ENCODE peak calls at places on chromosomes 4 and X, in six cellular contexts. S, Q, L, O, X and G are unnamed samples. For H3K9me3, the result is how much of the 10 kb centered on the place peaks cover.

GRCh38 chr4:81919238-81919637 is 447.5 kb upstream of the RASGEF1B start:
- DNase-seq in O (peak), X (no peak), S (no peak), Q (peak), L (peak), G (no peak)

GRCh38 chrX:10755477-10756334 is 135.3 kb upstream of the MID1 start:
- DNase-seq in L (no peak), Q (no peak), O (no peak), S (no peak), X (no peak), G (peak)

GRCh38 chr4:67674098-67674497 is 26.9 kb downstream of the UBA6 start:
- DNase-seq in X (no peak), Q (no peak), L (peak), O (no peak), S (no peak), G (peak)

GRCh38 chr4:134911941-134912340 is 710.4 kb upstream of the PABPC4L start:
- DNase-seq in S (no peak), O (no peak), L (no peak), X (no peak), Q (no peak), G (peak)

GRCh38 chr4:47830263-47831025 is 7.4 kb downstream of the CORIN start:
- DNase-seq in X (no peak), Q (no peak), S (no peak), O (no peak), L (no peak), G (no peak)

GRCh38 chr4:30294295-30294694 is 425.9 kb upstream of the PCDH7 start:
- DNase-seq in S (no peak), X (no peak), O (no peak), L (no peak), Q (no peak), G (no peak)

GRCh38 chr4:153346563-153346962 is 2.1 kb downstream of the MND1 start:
- DNase-seq in X (no peak), Q (peak), O (no peak), L (no peak), S (no peak), G (no peak)

GRCh38 chr4:146522862-146523205 is 1.1 kb upstream of the SLC10A7 start:
- DNase-seq in X (no peak), Q (peak), S (no peak), L (peak), O (no peak), G (no peak)

GRCh38 chr4:85391011-85391410 is 83.9 kb upstream of the ARHGAP24 start:
- DNase-seq in X (no peak), O (no peak), Q (no peak), L (no peak), S (no peak), G (no peak)

DNA sequence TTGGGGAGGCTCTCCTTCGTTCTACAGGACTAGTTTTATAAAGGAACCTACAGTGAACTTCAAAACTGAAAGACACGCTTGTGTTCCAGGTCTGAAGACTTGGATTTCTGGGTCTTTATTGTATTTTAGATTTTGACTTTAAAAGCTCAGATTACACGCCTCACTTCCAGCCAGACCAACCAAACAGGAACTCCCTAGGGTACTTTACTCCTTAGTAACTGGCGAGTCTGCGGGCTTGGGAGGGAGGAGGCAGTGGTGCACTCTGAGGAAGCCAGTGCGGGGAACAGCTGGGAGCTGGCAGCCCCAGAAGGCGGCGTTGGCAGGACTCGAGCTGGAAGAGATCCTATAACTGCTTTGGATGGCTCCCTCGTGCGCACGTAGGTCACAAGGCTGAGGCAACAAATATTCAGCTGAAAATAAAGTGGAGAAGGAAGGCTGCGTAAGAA is 388 bp upstream of the PHKA1 start:
- DNase-seq in L (peak), Q (peak), X (no peak), S (peak), O (peak), G (peak)
- TF ChIP-seq ZNF274 in L (no peak), Q (no peak), X (no peak), S (no peak), O (no peak), G (no peak)

GRCh38 chr4:1591107-1591506 is 93.0 kb downstream of the FAM53A start:
- DNase-seq in X (no peak), O (no peak), S (no peak), L (no peak), Q (no peak), G (no peak)
- H3K9me3 ChIP-seq in X (under half), O (under half), S (under half), L (under half), Q (under half), G (under half)

DNA sequence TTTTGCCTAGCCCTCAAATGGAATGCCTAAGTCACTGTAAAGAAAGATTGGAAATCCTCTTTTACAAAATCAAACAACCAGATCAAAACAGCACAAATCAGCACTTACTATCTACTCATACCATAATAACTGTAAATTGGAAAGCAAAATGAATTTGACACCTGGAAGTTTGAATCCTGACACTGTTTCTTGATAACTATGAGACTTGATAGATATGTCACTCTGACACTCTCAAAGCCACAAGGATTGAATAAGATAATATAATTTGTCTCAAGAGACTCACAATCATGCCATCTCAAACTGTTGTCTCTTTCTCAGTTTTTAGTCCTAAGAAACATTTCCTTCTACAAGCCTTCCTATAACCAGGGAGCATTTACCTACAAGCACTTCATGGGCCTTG is 302.6 kb upstream of the DIAPH2 start:
- DNase-seq in Q (no peak), S (no peak), X (no peak), L (no peak), O (no peak), G (no peak)
- TF ChIP-seq ZNF274 in Q (no peak), S (no peak), X (no peak), L (no peak), O (no peak), G (no peak)

GRCh38 chrX:152652467-152652866 is 14.8 kb downstream of the GABRQ start:
- DNase-seq in S (no peak), L (no peak), X (no peak), O (no peak), Q (no peak), G (no peak)

GRCh38 chrX:152656087-152656486 is 18.4 kb downstream of the GABRQ start:
- DNase-seq in X (no peak), Q (no peak), L (no peak), S (no peak), O (no peak), G (no peak)

GRCh38 chrX:152658302-152658701 is 20.6 kb downstream of the GABRQ start:
- DNase-seq in Q (no peak), X (no peak), S (peak), L (no peak), O (no peak), G (no peak)

GRCh38 chrX:152652060-152652459 is 14.4 kb downstream of the GABRQ start:
- DNase-seq in Q (no peak), L (no peak), S (no peak), X (no peak), O (no peak), G (no peak)

GRCh38 chrX:152656890-152657289 is 19.2 kb downstream of the GABRQ start:
- DNase-seq in O (no peak), Q (no peak), S (no peak), X (no peak), L (peak), G (no peak)
- H3K9me3 ChIP-seq in O (under half), Q (under half), S (under half), X (under half), L (under half), G (under half)

DNA sequence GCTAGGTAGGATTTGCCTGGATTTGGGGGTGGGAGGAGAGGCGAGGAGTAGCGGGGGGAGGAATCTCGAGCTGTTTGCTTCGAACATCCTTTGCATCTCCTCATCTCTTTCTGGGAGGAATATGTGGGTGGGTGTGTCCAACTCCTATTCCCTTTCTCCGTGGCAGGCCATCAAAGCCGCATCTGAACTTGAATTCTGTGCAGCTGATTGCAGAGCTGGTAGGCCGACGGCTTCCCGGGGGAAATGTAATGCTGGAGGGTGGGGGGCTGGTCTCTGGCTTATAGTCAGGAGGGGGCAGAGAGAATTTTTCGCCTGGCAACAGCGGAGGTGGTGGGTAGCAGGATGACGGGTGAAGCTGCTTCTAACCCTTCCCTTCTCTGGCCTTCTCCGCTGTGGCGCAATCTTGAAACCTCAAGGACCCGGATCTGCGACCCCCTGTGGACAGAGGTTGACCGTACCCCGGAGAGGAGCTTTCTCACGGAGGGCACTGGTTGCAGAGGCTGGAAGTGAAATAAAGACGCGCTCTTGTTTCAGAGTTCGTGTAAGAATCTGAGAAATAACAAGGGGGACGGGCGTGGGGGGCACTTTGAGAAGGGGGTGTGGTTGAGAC is 654 bp downstream of the ZCCHC12 start:
- DNase-seq in O (no peak), Q (no peak), S (peak), X (no peak), L (no peak), G (no peak)
- TF ChIP-seq ZNF274 in O (no peak), Q (no peak), S (no peak), X (no peak), L (no peak), G (no peak)

GRCh38 chrX:155779831-155780230 is 101.3 kb upstream of the VAMP7 start:
- DNase-seq in S (no peak), Q (no peak), L (no peak), X (no peak), O (no peak), G (no peak)
- H3K9me3 ChIP-seq in S (under half), Q (under half), L (half or more), X (under half), O (under half), G (under half)